ENCODE peak calls at places on chromosomes 4 and X, in ten cellular contexts. L, E, N, Q, J, V, S, G, P and U are unnamed samples.

GRCh38 chr4:71472946-71473345 is 134.1 kb downstream of the SLC4A4 start:
- DNase-seq in L (no peak), E (no peak), N (peak; percentile 82), Q (no peak), J (peak; percentile 54), V (no peak), S (no peak), G (peak; percentile 71), P (peak; percentile 76), U (no peak)

GRCh38 chr4:102388636-102389035 is 43.4 kb upstream of the SLC39A8 start:
- DNase-seq in L (no peak), E (no peak), N (peak; percentile 8), Q (no peak), J (no peak), V (no peak), S (no peak), G (peak; percentile 2), P (no peak), U (no peak)

GRCh38 chr4:161829631-161830030 is 334.2 kb downstream of the FSTL5 start:
- DNase-seq in L (no peak), E (no peak), N (no peak), Q (no peak), J (no peak), V (no peak), S (no peak), G (no peak), P (no peak), U (no peak)

GRCh38 chrX:51568586-51568985 is 50.1 kb downstream of the CENPVL3 start:
- DNase-seq in L (no peak), E (no peak), N (peak; percentile 45), Q (no peak), J (peak; percentile 35), V (no peak), S (no peak), G (peak; percentile 87), P (peak; percentile 67), U (no peak)

GRCh38 chrX:23883737-23884354 is 23.9 kb downstream of the APOO start:
- DNase-seq in L (no peak), E (no peak), N (peak; percentile 84), Q (no peak), J (peak; percentile 80), V (no peak), S (no peak), G (peak; percentile 84), P (no peak), U (no peak)

GRCh38 chrX:39773923-39774803 is 323.6 kb downstream of the BCOR start:
- DNase-seq in L (no peak), E (no peak), N (no peak), Q (no peak), J (peak; percentile 50), V (peak; percentile 60), S (no peak), G (no peak), P (no peak), U (no peak)

GRCh38 chr4:74527049-74527448 is 82.1 kb downstream of the AREG start:
- DNase-seq in L (no peak), E (no peak), N (no peak), Q (no peak), J (no peak), V (no peak), S (no peak), G (no peak), P (no peak), U (no peak)

GRCh38 chr4:114264877-114265291 is 285.4 kb upstream of the ARSJ start:
- DNase-seq in L (no peak), E (no peak), N (peak; percentile 76), Q (no peak), J (no peak), V (no peak), S (no peak), G (peak; percentile 49), P (peak; percentile 96), U (no peak)

GRCh38 chr4:24274401-24275035 is 309.8 kb downstream of the DHX15 start:
- DNase-seq in L (no peak), E (no peak), N (peak; percentile 40), Q (no peak), J (peak; percentile 6), V (no peak), S (no peak), G (peak; percentile 1), P (peak; percentile 56), U (no peak)

GRCh38 chr4:137226900-137227299 is 305.4 kb downstream of the PCDH18 start:
- DNase-seq in L (no peak), E (no peak), N (no peak), Q (no peak), J (peak; percentile 43), V (no peak), S (no peak), G (peak; percentile 55), P (no peak), U (no peak)

GRCh38 chr4:25234390-25235367 is 846 bp downstream of the PI4K2B start:
- DNase-seq in L (peak; percentile 29), E (peak; percentile 80), N (peak; percentile 87), Q (peak; percentile 69), J (peak; percentile 91), V (peak; percentile 77), S (no peak), G (peak; percentile 78), P (peak; percentile 94), U (no peak)

GRCh38 chr4:167775374-167775773 is 317.0 kb upstream of the ANXA10 start:
- DNase-seq in L (no peak), E (no peak), N (no peak), Q (no peak), J (no peak), V (no peak), S (no peak), G (peak; percentile 62), P (peak; percentile 64), U (no peak)

GRCh38 chrX:9746148-9746880 is 19.3 kb downstream of the GPR143 start:
- DNase-seq in L (no peak), E (no peak), N (peak; percentile 63), Q (no peak), J (peak; percentile 69), V (no peak), S (no peak), G (peak; percentile 4), P (peak; percentile 47), U (no peak)

GRCh38 chrX:35786271-35786670 is 11.9 kb upstream of the MAGEB16 start:
- DNase-seq in L (no peak), E (no peak), N (no peak), Q (no peak), J (no peak), V (no peak), S (no peak), G (peak; percentile 18), P (no peak), U (no peak)

GRCh38 chr4:159042097-159042605 is 60.7 kb upstream of the RAPGEF2 start:
- DNase-seq in L (no peak), E (no peak), N (no peak), Q (no peak), J (peak; percentile 39), V (peak; percentile 64), S (no peak), G (no peak), P (no peak), U (no peak)

GRCh38 chr4:177442623-177443155 is 452 bp upstream of the AGA start:
- DNase-seq in L (no peak), E (no peak), N (no peak), Q (no peak), J (peak; percentile 31), V (no peak), S (no peak), G (no peak), P (no peak), U (no peak)
- TF ChIP-seq CTCF in L (no peak), E (no peak), N (no peak), Q (no peak), J (no peak), V (no peak), S (no peak), G (no peak), P (no peak), U (no peak)

GRCh38 chrX:21932277-21932996 is 8.1 kb upstream of the SMS start:
- DNase-seq in L (no peak), E (no peak), N (peak; percentile 91), Q (no peak), J (peak; percentile 91), V (no peak), S (no peak), G (peak; percentile 84), P (no peak), U (no peak)
- TF ChIP-seq CTCF in L (no peak), E (no peak), N (no peak), Q (no peak), J (no peak), V (no peak), S (no peak), G (peak; percentile 22), P (no peak), U (peak; percentile 68)

GRCh38 chr4:183801460-183802168 is 103.5 kb upstream of the STOX2 start:
- DNase-seq in L (no peak), E (peak; percentile 85), N (no peak), Q (no peak), J (no peak), V (no peak), S (no peak), G (no peak), P (no peak), U (no peak)

GRCh38 chr4:183797041-183797444 is 108.1 kb upstream of the STOX2 start:
- DNase-seq in L (peak; percentile 35), E (peak; percentile 87), N (no peak), Q (no peak), J (no peak), V (peak; percentile 24), S (no peak), G (no peak), P (no peak), U (no peak)

GRCh38 chr4:183798249-183798920 is 106.7 kb upstream of the STOX2 start:
- DNase-seq in L (peak; percentile 47), E (peak; percentile 77), N (no peak), Q (no peak), J (no peak), V (peak; percentile 44), S (no peak), G (no peak), P (no peak), U (no peak)

GRCh38 chr4:183797445-183798248 is 107.5 kb upstream of the STOX2 start:
- DNase-seq in L (peak; percentile 54), E (peak; percentile 84), N (peak; percentile 5), Q (no peak), J (peak; percentile 19), V (peak; percentile 53), S (no peak), G (no peak), P (no peak), U (no peak)

DNA sequence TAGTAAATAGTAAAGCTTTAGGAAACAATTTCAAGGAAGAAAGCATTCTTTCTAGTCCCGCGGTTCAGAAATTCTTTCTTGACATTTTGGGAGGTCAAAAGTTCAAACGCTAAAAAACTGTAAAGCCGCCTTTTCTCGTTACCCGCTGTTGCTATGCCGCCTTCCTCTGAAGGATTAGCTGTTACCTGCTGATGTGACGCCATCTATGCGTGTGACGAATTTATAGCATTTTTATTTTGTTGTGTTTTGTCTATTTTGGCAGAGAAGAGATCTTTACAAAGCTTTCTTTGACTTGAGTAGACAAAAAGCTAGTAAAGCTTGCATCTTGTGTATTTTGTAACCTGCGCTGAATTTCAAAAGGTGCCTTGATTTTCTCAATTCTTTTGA is 106.2 kb upstream of the STOX2 start:
- DNase-seq in L (no peak), E (no peak), N (no peak), Q (no peak), J (no peak), V (no peak), S (no peak), G (no peak), P (no peak), U (no peak)
- TF ChIP-seq CTCF in L (no peak), E (no peak), N (no peak), Q (no peak), J (no peak), V (no peak), S (no peak), G (no peak), P (no peak), U (no peak)

GRCh38 chr4:147378780-147379179 is 102.1 kb upstream of the EDNRA start:
- DNase-seq in L (no peak), E (no peak), N (no peak), Q (no peak), J (no peak), V (no peak), S (no peak), G (peak; percentile 66), P (peak; percentile 40), U (no peak)
- TF ChIP-seq CTCF in L (no peak), E (peak; percentile 15), N (no peak), Q (no peak), J (no peak), V (no peak), S (no peak), G (peak; percentile 58), P (peak; percentile 68), U (no peak)